ENCODE peak calls at places on chromosome 5, in six cellular contexts. E is fibroblast of pulmonary artery; Y is AG08396; A is stimulated activated CD4-positive, alpha-beta T cell treated with anti-CD3 and anti-CD28 coated beads, Interleukin-2, amount 100 ng/mL, for 24 hours; X is B cell; J is Daoy. G is an unnamed sample.

GRCh38 chr5:52469835-52470234 is 317.9 kb upstream of the ITGA1 start:
- DNase-seq in E (no peak), Y (no peak), A (no peak), X (no peak), J (no peak), G (no peak)

GRCh38 chr5:133552925-133553525 is 59.3 kb downstream of the FSTL4 start:
- DNase-seq in E (peak; percentile 49), Y (peak; percentile 64), A (peak; percentile 65), X (peak; percentile 58), J (peak; percentile 68), G (peak; percentile 39)

GRCh38 chr5:137954131-137954879 is 65.0 kb downstream of the PKD2L2 start:
- DNase-seq in E (peak; percentile 96), Y (peak; percentile 74), A (no peak), X (no peak), J (peak; percentile 73), G (no peak)

GRCh38 chr5:75933489-75933888 is 149.7 kb upstream of the SV2C start:
- DNase-seq in E (no peak), Y (no peak), A (no peak), X (no peak), J (peak; percentile 11), G (no peak)

GRCh38 chr5:83628360-83628759 is 92.3 kb downstream of the HAPLN1 start:
- DNase-seq in E (no peak), Y (no peak), A (no peak), X (no peak), J (no peak), G (no peak)

GRCh38 chr5:17411436-17411835 is 86.6 kb upstream of the TAF11L2 start:
- DNase-seq in E (peak; percentile 29), Y (no peak), A (no peak), X (no peak), J (no peak), G (no peak)

GRCh38 chr5:1800470-1801060 is 642 bp upstream of the NDUFS6 start:
- DNase-seq in E (peak; percentile 19), Y (no peak), A (no peak), X (no peak), J (no peak), G (peak; percentile 68)

GRCh38 chr5:174293481-174293880 is 248.0 kb downstream of the NSG2 start:
- DNase-seq in E (no peak), Y (no peak), A (no peak), X (no peak), J (no peak), G (no peak)

GRCh38 chr5:133236541-133236951 is 184.7 kb downstream of the HSPA4 start:
- DNase-seq in E (no peak), Y (no peak), A (no peak), X (no peak), J (no peak), G (no peak)

GRCh38 chr5:50292735-50293394 is 148.2 kb downstream of the EMB start:
- DNase-seq in E (no peak), Y (no peak), A (no peak), X (no peak), J (no peak), G (no peak)

GRCh38 chr5:56088967-56089829 is 94.4 kb upstream of the IL6ST start:
- DNase-seq in E (peak; percentile 72), Y (no peak), A (peak; percentile 34), X (no peak), J (peak; percentile 59), G (no peak)

GRCh38 chr5:172788771-172789686 is 18.0 kb upstream of the DUSP1 start:
- DNase-seq in E (no peak), Y (peak; percentile 21), A (no peak), X (no peak), J (no peak), G (peak; percentile 58)

GRCh38 chr5:56277573-56277972 is 44.4 kb upstream of the ANKRD55 start:
- DNase-seq in E (no peak), Y (no peak), A (no peak), X (no peak), J (no peak), G (no peak)

GRCh38 chr5:139689631-139690384 is 41.7 kb downstream of the CXXC5 start:
- DNase-seq in E (peak; percentile 63), Y (no peak), A (no peak), X (no peak), J (peak; percentile 69), G (peak; percentile 83)

GRCh38 chr5:20615888-20616563 is 628.0 kb upstream of the CDH18 start:
- DNase-seq in E (no peak), Y (no peak), A (no peak), X (no peak), J (peak; percentile 79), G (no peak)